ENCODE peak calls at places on chromosome 5, in eight cellular contexts. Q, A, Z, M, G, K, O and R are unnamed samples.

GRCh38 chr5:142769251-142769792 is 855 bp upstream of the ARHGAP26 start:
- ATAC-seq in Z (no peak), A (no peak), G (peak; percentile 0), Q (no peak), M (no peak), K (no peak), O (peak; percentile 8), R (no peak)

GRCh38 chr5:136985785-136986475 is 513.2 kb downstream of the SPOCK1 start:
- ATAC-seq in O (peak; percentile 82), M (no peak), K (no peak), Z (no peak), A (no peak), Q (no peak), G (no peak), R (no peak)

GRCh38 chr5:141077826-141078225 is 16.6 kb upstream of the PCDHB2 start:
- ATAC-seq in K (no peak), A (no peak), G (no peak), Z (no peak), M (no peak), O (no peak), Q (no peak), R (no peak)

GRCh38 chr5:32280656-32281081 is 32.1 kb downstream of the MTMR12 start:
- ATAC-seq in Z (no peak), G (peak; percentile 72), M (no peak), O (no peak), A (no peak), Q (peak; percentile 50), K (no peak), R (no peak)

GRCh38 chr5:17223375-17224185 is 6.1 kb downstream of the BASP1 start:
- ATAC-seq in O (no peak), G (no peak), M (no peak), K (no peak), Q (no peak), A (peak; percentile 60), Z (no peak), R (no peak)

GRCh38 chr5:32241034-32241783 is 67.1 kb upstream of the GOLPH3 start:
- ATAC-seq in Q (no peak), Z (no peak), K (no peak), A (no peak), G (no peak), O (no peak), M (no peak), R (no peak)

GRCh38 chr5:68224561-68225187 is 9.1 kb downstream of the PIK3R1 start:
- ATAC-seq in G (no peak), M (no peak), Q (no peak), Z (no peak), A (no peak), O (no peak), K (no peak), R (peak; percentile 20)

GRCh38 chr5:94575196-94575595 is 43.2 kb downstream of the KIAA0825 start:
- ATAC-seq in A (no peak), G (no peak), M (no peak), O (no peak), Z (no peak), K (peak; percentile 58), Q (peak; percentile 55), R (no peak)

GRCh38 chr5:174323878-174324281 is 278.4 kb downstream of the NSG2 start:
- ATAC-seq in K (no peak), O (no peak), Z (peak; percentile 51), G (no peak), Q (no peak), A (peak; percentile 84), M (no peak), R (no peak)

GRCh38 chr5:61051267-61051666 is 106.3 kb downstream of the NDUFAF2 start:
- ATAC-seq in A (no peak), K (no peak), Q (no peak), O (no peak), G (no peak), Z (peak; percentile 37), M (no peak), R (no peak)

GRCh38 chr5:32018476-32019436 is 155.4 kb downstream of the GOLPH3 start:
- ATAC-seq in Q (no peak), A (no peak), Z (no peak), O (peak; percentile 37), G (no peak), M (peak; percentile 19), K (no peak), R (peak; percentile 15)

GRCh38 chr5:18333841-18334240 is 699.6 kb downstream of the TAF11L14 start:
- ATAC-seq in O (no peak), M (no peak), G (no peak), Z (no peak), K (no peak), A (no peak), Q (no peak), R (no peak)